ENCODE peak calls at places on chromosomes 5 and 9, in ten cellular contexts. One of them, this sample, is unnamed.

GRCh38 chr5:74185599-74185998 is 454.9 kb downstream of the ENC1 start:
- DNase-seq in Peyer's patch: no peak
- DNase-seq in heart left ventricle: peak; percentile 49
- DNase-seq in A549: no peak
- DNase-seq in vagina: no peak
- DNase-seq in GM12878: no peak
- DNase-seq in stomach: no peak
- DNase-seq in HCT116: no peak
- DNase-seq in IMR-90: no peak
- DNase-seq in ovary: no peak
- DNase-seq in this sample: peak; percentile 20

GRCh38 chr5:133219296-133219695 is 167.5 kb downstream of the HSPA4 start:
- DNase-seq in stomach: no peak
- DNase-seq in IMR-90: no peak
- DNase-seq in ovary: no peak
- DNase-seq in A549: no peak
- DNase-seq in heart left ventricle: no peak
- DNase-seq in GM12878: no peak
- DNase-seq in vagina: no peak
- DNase-seq in HCT116: no peak
- DNase-seq in Peyer's patch: no peak
- DNase-seq in this sample: no peak

GRCh38 chr5:58490397-58491072 is 700 bp upstream of the GAPT start:
- DNase-seq in IMR-90: no peak
- DNase-seq in A549: no peak
- DNase-seq in vagina: no peak
- DNase-seq in GM12878: no peak
- DNase-seq in Peyer's patch: peak; percentile 63
- DNase-seq in ovary: no peak
- DNase-seq in heart left ventricle: no peak
- DNase-seq in stomach: no peak
- DNase-seq in HCT116: no peak
- DNase-seq in this sample: no peak

GRCh38 chr5:17694922-17695321 is 60.7 kb downstream of the TAF11L14 start:
- DNase-seq in Peyer's patch: no peak
- DNase-seq in GM12878: no peak
- DNase-seq in IMR-90: no peak
- DNase-seq in A549: peak; percentile 41
- DNase-seq in HCT116: no peak
- DNase-seq in heart left ventricle: no peak
- DNase-seq in vagina: no peak
- DNase-seq in stomach: no peak
- DNase-seq in ovary: no peak
- DNase-seq in this sample: no peak

GRCh38 chr9:126777733-126778132 is 27.1 kb upstream of the ZBTB43 start:
- DNase-seq in HCT116: no peak
- DNase-seq in heart left ventricle: no peak
- DNase-seq in ovary: no peak
- DNase-seq in vagina: no peak
- DNase-seq in stomach: no peak
- DNase-seq in Peyer's patch: no peak
- DNase-seq in IMR-90: no peak
- DNase-seq in A549: no peak
- DNase-seq in GM12878: no peak
- DNase-seq in this sample: no peak

GRCh38 chr9:133726401-133727276 is 11.5 kb downstream of the SARDH start:
- DNase-seq in heart left ventricle: peak; percentile 52
- DNase-seq in stomach: peak; percentile 52
- DNase-seq in ovary: peak; percentile 67
- DNase-seq in A549: peak; percentile 69
- DNase-seq in GM12878: no peak
- DNase-seq in vagina: no peak
- DNase-seq in HCT116: peak; percentile 38
- DNase-seq in IMR-90: peak; percentile 50
- DNase-seq in Peyer's patch: peak; percentile 63
- DNase-seq in this sample: peak; percentile 68

GRCh38 chr9:22136446-22137140 is 127.5 kb upstream of the CDKN2B start:
- DNase-seq in heart left ventricle: no peak
- DNase-seq in IMR-90: peak; percentile 89
- DNase-seq in stomach: no peak
- DNase-seq in ovary: no peak
- DNase-seq in HCT116: no peak
- DNase-seq in vagina: no peak
- DNase-seq in Peyer's patch: no peak
- DNase-seq in A549: no peak
- DNase-seq in GM12878: no peak
- DNase-seq in this sample: no peak

GRCh38 chr9:21381752-21382339 is 3.4 kb downstream of the IFNA2 start:
- DNase-seq in GM12878: peak; percentile 94
- DNase-seq in IMR-90: no peak
- DNase-seq in A549: peak; percentile 46
- DNase-seq in ovary: no peak
- DNase-seq in heart left ventricle: no peak
- DNase-seq in Peyer's patch: no peak
- DNase-seq in stomach: no peak
- DNase-seq in vagina: no peak
- DNase-seq in HCT116: no peak
- DNase-seq in this sample: no peak

GRCh38 chr5:33241826-33242225 is 198.9 kb upstream of the TARS1 start:
- DNase-seq in heart left ventricle: no peak
- DNase-seq in A549: no peak
- DNase-seq in ovary: no peak
- DNase-seq in Peyer's patch: peak; percentile 44
- DNase-seq in HCT116: no peak
- DNase-seq in IMR-90: no peak
- DNase-seq in stomach: no peak
- DNase-seq in vagina: no peak
- DNase-seq in GM12878: no peak
- DNase-seq in this sample: no peak

GRCh38 chr5:132662925-132663770 is 5.2 kb downstream of the IL13 start:
- DNase-seq in HCT116: no peak
- DNase-seq in heart left ventricle: no peak
- DNase-seq in Peyer's patch: no peak
- DNase-seq in ovary: no peak
- DNase-seq in A549: peak; percentile 13
- DNase-seq in GM12878: peak; percentile 99
- DNase-seq in stomach: peak; percentile 24
- DNase-seq in vagina: no peak
- DNase-seq in IMR-90: peak; percentile 21
- DNase-seq in this sample: no peak

GRCh38 chr9:83239787-83240186 is 176.8 kb upstream of the RASEF start:
- DNase-seq in Peyer's patch: no peak
- DNase-seq in ovary: no peak
- DNase-seq in heart left ventricle: no peak
- DNase-seq in stomach: no peak
- DNase-seq in HCT116: no peak
- DNase-seq in GM12878: no peak
- DNase-seq in A549: no peak
- DNase-seq in vagina: no peak
- DNase-seq in IMR-90: no peak
- DNase-seq in this sample: no peak

GRCh38 chr5:113179156-113179555 is 202.6 kb downstream of the DCP2 start:
- DNase-seq in Peyer's patch: no peak
- DNase-seq in vagina: no peak
- DNase-seq in heart left ventricle: no peak
- DNase-seq in GM12878: no peak
- DNase-seq in IMR-90: no peak
- DNase-seq in A549: no peak
- DNase-seq in stomach: no peak
- DNase-seq in ovary: no peak
- DNase-seq in HCT116: no peak
- DNase-seq in this sample: no peak

GRCh38 chr5:157729858-157730257 is 1.4 kb upstream of the THG1L start:
- DNase-seq in A549: no peak
- DNase-seq in heart left ventricle: no peak
- DNase-seq in stomach: no peak
- DNase-seq in Peyer's patch: no peak
- DNase-seq in ovary: no peak
- DNase-seq in GM12878: peak; percentile 83
- DNase-seq in vagina: no peak
- DNase-seq in IMR-90: no peak
- DNase-seq in HCT116: no peak
- DNase-seq in this sample: no peak

GRCh38 chr5:157730900-157731271 is 334 bp upstream of the THG1L start:
- DNase-seq in heart left ventricle: no peak
- DNase-seq in ovary: no peak
- DNase-seq in GM12878: no peak
- DNase-seq in vagina: no peak
- DNase-seq in HCT116: no peak
- DNase-seq in IMR-90: no peak
- DNase-seq in A549: no peak
- DNase-seq in Peyer's patch: no peak
- DNase-seq in stomach: no peak
- DNase-seq in this sample: no peak

GRCh38 chr5:157732130-157732783 is 1.0 kb downstream of the THG1L start:
- DNase-seq in stomach: no peak
- DNase-seq in GM12878: no peak
- DNase-seq in A549: no peak
- DNase-seq in Peyer's patch: no peak
- DNase-seq in heart left ventricle: no peak
- DNase-seq in ovary: no peak
- DNase-seq in vagina: no peak
- DNase-seq in HCT116: no peak
- DNase-seq in IMR-90: no peak
- DNase-seq in this sample: no peak

GRCh38 chr5:157732784-157733262 is 1.6 kb downstream of the THG1L start:
- DNase-seq in HCT116: no peak
- DNase-seq in A549: no peak
- DNase-seq in heart left ventricle: no peak
- DNase-seq in IMR-90: no peak
- DNase-seq in Peyer's patch: no peak
- DNase-seq in vagina: no peak
- DNase-seq in GM12878: no peak
- DNase-seq in ovary: no peak
- DNase-seq in stomach: no peak
- DNase-seq in this sample: no peak

DNA sequence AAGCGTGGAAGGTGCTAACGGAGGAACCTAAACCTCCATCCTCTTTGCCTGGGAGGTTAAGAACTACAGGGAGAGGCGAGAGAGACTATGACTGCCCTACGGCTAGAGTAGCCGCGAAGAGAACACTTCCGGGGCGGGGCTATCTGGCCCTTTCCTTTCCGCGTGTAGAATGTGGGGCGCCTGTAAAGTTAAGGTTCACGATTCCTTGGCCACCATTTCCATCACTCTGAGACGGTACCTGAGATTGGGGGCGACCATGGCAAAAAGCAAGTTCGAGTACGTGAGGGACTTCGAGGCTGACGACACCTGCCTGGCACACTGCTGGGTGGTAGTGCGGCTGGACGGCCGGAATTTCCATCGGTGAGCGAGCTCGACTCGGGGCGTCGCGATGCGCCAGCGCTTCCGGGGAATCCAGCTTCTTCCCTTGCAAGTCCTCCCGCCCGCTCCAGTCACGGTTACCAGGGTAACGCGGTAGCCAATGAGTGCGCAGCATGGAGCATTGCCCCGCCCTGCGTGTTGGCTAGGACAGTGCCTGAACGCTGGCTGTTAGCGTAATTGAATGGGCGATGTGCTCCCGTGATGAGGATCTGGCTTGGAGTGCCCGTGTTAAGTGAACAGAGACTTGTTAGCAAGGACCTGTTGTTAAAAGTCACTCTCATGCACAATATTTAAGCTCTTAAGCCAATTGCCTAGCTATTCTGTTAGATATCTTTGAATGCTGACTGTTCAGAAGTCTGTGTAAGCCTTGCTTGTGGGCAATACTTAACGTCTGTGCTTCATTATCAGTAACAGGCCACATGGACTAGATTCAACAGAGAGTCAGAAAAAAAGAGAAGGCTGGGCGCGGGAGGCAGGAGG is at the start of gene THG1L:
- DNase-seq in A549: peak; percentile 98
- DNase-seq in vagina: peak; percentile 98
- DNase-seq in ovary: peak; percentile 99
- DNase-seq in GM12878: peak; percentile 94
- DNase-seq in stomach: peak; percentile 98
- DNase-seq in heart left ventricle: peak; percentile 96
- DNase-seq in Peyer's patch: peak; percentile 99
- DNase-seq in IMR-90: peak; percentile 97
- DNase-seq in HCT116: peak; percentile 95
- DNase-seq in this sample: peak; percentile 100
- TF ChIP-seq POLR2A in A549: peak; percentile 88
- TF ChIP-seq POLR2A in vagina: no peak
- TF ChIP-seq POLR2A in ovary: peak; percentile 71
- TF ChIP-seq POLR2A in GM12878: peak; percentile 97
- TF ChIP-seq POLR2A in stomach: no peak
- TF ChIP-seq POLR2A in heart left ventricle: no peak
- TF ChIP-seq POLR2A in Peyer's patch: peak; percentile 60
- TF ChIP-seq POLR2A in IMR-90: peak; percentile 85
- TF ChIP-seq POLR2A in HCT116: peak; percentile 94
- TF ChIP-seq POLR2A in this sample: no peak

DNA sequence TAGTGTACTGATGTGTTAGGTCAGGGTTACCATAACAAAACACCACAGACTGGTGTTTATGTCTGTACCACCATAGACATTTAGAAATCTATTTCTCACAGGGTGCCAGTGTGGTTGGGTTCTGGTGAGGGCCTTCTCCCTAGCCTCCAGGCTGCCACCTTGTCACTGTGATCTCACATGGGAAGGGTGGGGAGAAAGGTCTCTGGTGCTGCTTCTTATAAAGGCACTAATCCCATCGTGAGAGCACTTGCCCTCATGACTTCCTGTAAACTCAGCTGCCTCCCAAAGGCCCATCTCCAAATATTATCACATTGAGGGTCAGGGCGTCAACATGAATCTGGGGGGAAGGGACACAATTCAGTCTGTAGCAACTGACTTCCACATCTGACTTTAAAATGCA is 49.8 kb downstream of the PIK3R1 start:
- DNase-seq in vagina: no peak
- DNase-seq in IMR-90: no peak
- DNase-seq in heart left ventricle: no peak
- DNase-seq in Peyer's patch: no peak
- DNase-seq in stomach: no peak
- DNase-seq in HCT116: no peak
- DNase-seq in A549: no peak
- DNase-seq in ovary: no peak
- DNase-seq in GM12878: no peak
- DNase-seq in this sample: no peak
- H3K4me1 ChIP-seq in vagina: peaks cover 89% of the 10 kb centered on the region
- H3K4me1 ChIP-seq in IMR-90: peaks cover 19% of the 10 kb centered on the region
- H3K4me1 ChIP-seq in heart left ventricle: peaks cover 79% of the 10 kb centered on the region
- H3K4me1 ChIP-seq in Peyer's patch: peaks cover 37% of the 10 kb centered on the region
- H3K4me1 ChIP-seq in stomach: peaks cover 89% of the 10 kb centered on the region
- H3K4me1 ChIP-seq in HCT116: no peaks in the 10 kb centered on the region
- H3K4me1 ChIP-seq in A549: peaks cover 16% of the 10 kb centered on the region
- H3K4me1 ChIP-seq in ovary: peaks cover 20% of the 10 kb centered on the region
- H3K4me1 ChIP-seq in GM12878: peaks cover 13% of the 10 kb centered on the region
- H3K4me1 ChIP-seq in this sample: peaks cover 31% of the 10 kb centered on the region

GRCh38 chr9:72149231-72149975 is at the start of gene GDA:
- DNase-seq in stomach: peak; percentile 28
- DNase-seq in ovary: no peak
- DNase-seq in HCT116: peak; percentile 68
- DNase-seq in Peyer's patch: peak; percentile 82
- DNase-seq in A549: peak; percentile 40
- DNase-seq in vagina: no peak
- DNase-seq in GM12878: no peak
- DNase-seq in IMR-90: no peak
- DNase-seq in heart left ventricle: no peak
- DNase-seq in this sample: peak; percentile 25
- TF ChIP-seq POLR2A in stomach: no peak
- TF ChIP-seq POLR2A in ovary: no peak
- TF ChIP-seq POLR2A in HCT116: no peak
- TF ChIP-seq POLR2A in Peyer's patch: peak; percentile 76
- TF ChIP-seq POLR2A in A549: peak; percentile 10
- TF ChIP-seq POLR2A in vagina: no peak
- TF ChIP-seq POLR2A in GM12878: no peak
- TF ChIP-seq POLR2A in IMR-90: no peak
- TF ChIP-seq POLR2A in heart left ventricle: no peak
- TF ChIP-seq POLR2A in this sample: no peak

GRCh38 chr9:131668057-131668438 is 71.8 kb downstream of the RAPGEF1 start:
- DNase-seq in HCT116: no peak
- DNase-seq in ovary: no peak
- DNase-seq in heart left ventricle: no peak
- DNase-seq in stomach: no peak
- DNase-seq in vagina: no peak
- DNase-seq in A549: no peak
- DNase-seq in Peyer's patch: no peak
- DNase-seq in GM12878: no peak
- DNase-seq in IMR-90: no peak
- DNase-seq in this sample: no peak
- H3K4me1 ChIP-seq in HCT116: peaks cover 15% of the 10 kb centered on the region
- H3K4me1 ChIP-seq in ovary: peaks cover 6% of the 10 kb centered on the region
- H3K4me1 ChIP-seq in heart left ventricle: peaks cover 59% of the 10 kb centered on the region
- H3K4me1 ChIP-seq in stomach: peaks cover 77% of the 10 kb centered on the region
- H3K4me1 ChIP-seq in vagina: peaks cover 65% of the 10 kb centered on the region
- H3K4me1 ChIP-seq in A549: peaks cover 20% of the 10 kb centered on the region
- H3K4me1 ChIP-seq in Peyer's patch: peaks cover 51% of the 10 kb centered on the region
- H3K4me1 ChIP-seq in GM12878: peaks cover 71% of the 10 kb centered on the region
- H3K4me1 ChIP-seq in IMR-90: peaks cover 19% of the 10 kb centered on the region
- H3K4me1 ChIP-seq in this sample: peaks cover 27% of the 10 kb centered on the region